ENCODE peak calls at places on chromosomes 12 and 14, in ten cellular contexts. C is esophagus squamous epithelium, V is uterus, T is heart left ventricle, N is IMR-90, Z is A549, U is prostate gland, S is spleen, G is body of pancreas, K is HCT116. F is an unnamed sample. For H3K4me1, the result is how much of the 10 kb centered on the place peaks cover.

GRCh38 chr12:111826316-111826715 is 15.7 kb upstream of the MAPKAPK5 start:
- DNase-seq in K (no peak), Z (no peak), U (no peak), C (no peak), N (no peak), V (no peak), S (no peak), G (no peak), T (no peak), F (no peak)

GRCh38 chr14:67757175-67757574 is 55.5 kb downstream of the RDH12 start:
- DNase-seq in T (no peak), N (no peak), S (no peak), U (no peak), Z (no peak), C (no peak), V (no peak), G (no peak), K (no peak), F (no peak)

GRCh38 chr12:125889742-125890141 is 824.5 kb downstream of the AACS start:
- DNase-seq in U (no peak), K (no peak), C (no peak), V (no peak), G (peak), Z (no peak), S (no peak), T (no peak), N (no peak), F (no peak)

GRCh38 chr14:44165286-44165685 is 341.8 kb downstream of the FSCB start:
- DNase-seq in G (no peak), T (no peak), V (no peak), C (no peak), K (no peak), Z (no peak), U (no peak), N (no peak), S (no peak), F (no peak)

GRCh38 chr12:1811281-1811947 is 9.0 kb upstream of the LRTM2 start:
- DNase-seq in N (peak), K (no peak), G (no peak), C (no peak), S (peak), T (no peak), Z (no peak), U (no peak), V (no peak), F (no peak)

GRCh38 chr12:94148841-94149780 is 734 bp downstream of the PLXNC1 start:
- DNase-seq in S (peak), T (peak), G (peak), C (no peak), U (no peak), Z (peak), K (no peak), V (no peak), N (peak), F (no peak)

GRCh38 chr14:65958664-65959562 is 527.3 kb upstream of the CCDC196 start:
- DNase-seq in T (no peak), N (peak), C (no peak), Z (peak), V (no peak), K (peak), S (no peak), U (no peak), G (no peak), F (no peak)

GRCh38 chr12:71772728-71773127 is 18.1 kb downstream of the RAB21 start:
- DNase-seq in Z (no peak), C (no peak), U (no peak), T (no peak), N (no peak), V (no peak), K (no peak), G (no peak), S (no peak), F (no peak)

GRCh38 chr12:4705824-4706223 is 14.4 kb upstream of the GALNT8 start:
- DNase-seq in Z (no peak), S (no peak), N (no peak), K (no peak), V (no peak), C (no peak), U (no peak), T (no peak), G (no peak), F (no peak)

GRCh38 chr12:80262372-80263170 is 163.2 kb downstream of the OTOGL start:
- DNase-seq in S (no peak), Z (no peak), G (no peak), K (no peak), U (no peak), N (peak), C (no peak), T (no peak), V (no peak), F (no peak)

GRCh38 chr12:75809745-75810144 is 221.8 kb downstream of the PHLDA1 start:
- DNase-seq in T (no peak), C (no peak), Z (no peak), U (no peak), V (no peak), N (no peak), K (no peak), S (no peak), G (no peak), F (no peak)

GRCh38 chr12:105948331-105948730 is 190.4 kb downstream of the NUAK1 start:
- DNase-seq in G (no peak), Z (no peak), N (peak), C (no peak), T (no peak), K (no peak), V (no peak), U (no peak), S (no peak), F (no peak)

GRCh38 chr14:37172936-37173613 is 669 bp upstream of the SLC25A21 start:
- DNase-seq in G (no peak), C (no peak), K (no peak), V (no peak), N (no peak), S (no peak), T (no peak), U (no peak), Z (no peak), F (no peak)

GRCh38 chr12:13941258-13942249 is 39.8 kb downstream of the GRIN2B start:
- DNase-seq in U (no peak), G (peak), V (no peak), K (peak), Z (peak), S (no peak), T (no peak), C (no peak), N (peak), F (no peak)

GRCh38 chr12:20370001-20370381 is 1.7 kb downstream of the PDE3A start:
- DNase-seq in C (no peak), Z (peak), K (no peak), N (no peak), S (peak), T (peak), G (peak), V (peak), U (peak), F (no peak)

GRCh38 chr12:68405292-68405900 is 73.2 kb upstream of the MDM1 start:
- DNase-seq in N (no peak), V (no peak), C (no peak), T (no peak), K (no peak), G (no peak), S (no peak), U (no peak), Z (no peak), F (no peak)

GRCh38 chr14:37399517-37399916 is 195.5 kb downstream of the FOXA1 start:
- DNase-seq in G (no peak), V (no peak), S (no peak), T (no peak), N (no peak), Z (no peak), K (no peak), U (no peak), C (no peak), F (no peak)

GRCh38 chr12:4858385-4858784 is 51.3 kb upstream of the KCNA1 start:
- DNase-seq in G (peak), V (no peak), Z (no peak), U (peak), S (no peak), T (no peak), N (no peak), C (no peak), K (no peak), F (no peak)

DNA sequence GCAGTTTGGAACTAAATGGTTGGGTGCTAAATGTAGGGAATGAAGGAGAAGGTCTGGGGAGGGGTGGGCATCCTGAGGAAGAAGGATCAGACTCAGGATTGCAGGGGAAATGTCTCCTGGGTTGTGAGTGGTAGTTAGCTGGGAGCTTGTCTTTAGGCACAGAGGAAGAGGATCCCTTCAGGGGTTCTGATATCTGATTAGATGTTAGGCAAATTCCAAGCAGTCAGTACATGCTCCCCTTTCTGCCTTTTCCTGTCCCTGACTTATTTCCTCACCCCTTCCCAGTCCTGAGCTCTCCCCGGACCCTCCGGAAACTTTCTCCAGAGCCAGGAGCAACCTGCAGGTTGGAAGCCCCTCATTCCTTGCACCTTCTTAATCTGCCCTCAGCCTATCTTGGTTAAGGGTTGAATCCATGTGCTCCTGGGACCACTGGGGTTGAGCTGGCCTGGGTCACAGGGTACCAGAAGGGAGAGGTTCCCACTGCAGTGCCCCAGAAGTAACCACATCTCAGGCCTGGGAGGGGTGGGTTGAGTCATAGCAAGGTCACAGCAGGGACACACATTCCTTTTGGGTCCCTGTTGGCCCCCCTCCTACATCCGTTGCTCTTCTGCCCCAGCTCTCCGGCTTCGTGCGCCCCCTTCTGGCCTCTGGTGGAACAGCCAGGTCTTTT is 1.6 kb downstream of the IGFBP6 start:
- DNase-seq in Z (peak), N (peak), S (peak), U (peak), V (peak), C (no peak), T (peak), K (peak), G (peak), F (peak)
- H3K4me3 ChIP-seq in Z (peak), N (peak), S (peak), U (peak), V (peak), C (no peak), T (peak), K (peak), G (no peak), F (peak)

DNA sequence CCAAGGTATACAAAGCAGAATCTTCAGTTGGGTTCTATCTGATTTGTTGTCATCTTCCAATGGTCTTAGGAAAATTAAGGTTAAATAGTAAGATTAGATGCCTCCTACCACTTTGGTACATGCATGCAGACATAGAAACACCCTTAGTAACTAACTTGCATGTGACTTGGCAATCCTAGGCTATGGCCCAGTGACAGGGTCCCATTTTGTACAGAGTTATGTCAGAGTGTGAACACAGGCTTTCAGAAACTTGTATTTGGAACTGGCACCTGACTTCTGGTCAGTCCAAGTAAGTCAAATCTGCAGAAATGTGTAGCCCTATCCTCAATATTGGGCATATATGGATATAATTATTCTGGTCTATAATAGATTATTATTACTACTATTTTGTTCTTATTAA is 53.1 kb downstream of the DAD1 start:
- DNase-seq in T (no peak), C (no peak), V (no peak), U (no peak), K (no peak), G (no peak), S (no peak), Z (no peak), N (no peak), F (no peak)
- TF ChIP-seq POLR2A in T (no peak), C (no peak), V (no peak), U (no peak), K (no peak), G (no peak), S (no peak), Z (no peak), N (no peak), F (no peak)

GRCh38 chr12:131116437-131117117 is 162.9 kb downstream of the ADGRD1 start:
- DNase-seq in V (peak), U (no peak), T (no peak), G (no peak), Z (peak), S (peak), K (no peak), C (no peak), N (no peak), F (peak)

GRCh38 chr12:131113562-131113961 is 159.9 kb downstream of the ADGRD1 start:
- DNase-seq in C (no peak), S (peak), Z (no peak), U (no peak), T (no peak), V (no peak), N (no peak), G (no peak), K (no peak), F (no peak)

GRCh38 chr12:131115766-131116165 is 162.1 kb downstream of the ADGRD1 start:
- DNase-seq in N (no peak), S (no peak), Z (no peak), T (no peak), V (no peak), U (no peak), C (no peak), K (no peak), G (no peak), F (no peak)

GRCh38 chr12:131114331-131114730 is 160.6 kb downstream of the ADGRD1 start:
- DNase-seq in N (no peak), C (no peak), K (no peak), Z (no peak), T (no peak), V (no peak), S (no peak), G (no peak), U (no peak), F (peak)

DNA sequence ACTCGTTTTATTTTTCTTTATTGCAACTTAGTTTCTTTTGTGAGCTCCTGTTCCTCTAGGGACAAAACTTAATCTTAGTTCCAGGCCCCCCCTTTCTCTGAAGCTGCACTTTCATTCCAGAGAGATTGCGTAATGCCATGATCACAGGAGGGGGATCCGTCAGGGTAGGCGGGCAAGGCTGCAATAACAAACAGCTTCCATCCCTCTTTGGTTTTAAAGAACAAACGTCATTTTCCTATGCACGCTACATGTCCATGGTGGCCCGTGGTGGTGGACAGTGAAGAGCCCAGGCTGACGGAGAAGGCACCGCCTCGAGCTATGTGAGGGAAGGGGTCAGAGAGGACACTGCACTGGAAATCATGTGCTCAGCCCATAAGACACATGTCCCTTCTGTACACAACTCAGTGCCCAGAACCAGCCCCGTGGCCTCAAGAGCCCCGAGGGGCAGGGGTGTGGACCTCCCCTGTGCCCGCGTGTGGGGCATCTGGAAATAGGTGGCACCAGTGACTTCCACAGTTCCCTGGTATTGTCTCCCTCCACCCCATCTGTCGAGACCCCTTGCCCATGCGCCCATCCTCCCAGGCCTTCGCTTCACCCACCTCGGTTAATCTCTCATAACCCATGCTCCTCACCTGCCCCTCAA is 161.4 kb downstream of the ADGRD1 start:
- DNase-seq in G (no peak), Z (no peak), C (no peak), T (no peak), S (peak), K (no peak), V (no peak), N (no peak), U (no peak), F (no peak)
- H3K4me1 ChIP-seq in G (under half), Z (under half), C (under half), T (under half), S (under half), K (under half), V (under half), N (under half), U (under half), F (under half)

GRCh38 chr12:119576915-119577314 is 16.7 kb upstream of the TMEM233 start:
- DNase-seq in U (no peak), T (no peak), K (no peak), S (no peak), V (no peak), C (no peak), Z (no peak), N (no peak), G (no peak), F (no peak)
- H3K4me3 ChIP-seq in U (no peak), T (no peak), K (no peak), S (no peak), V (no peak), C (no peak), Z (no peak), N (no peak), G (no peak), F (no peak)

F was measured in suprapubic skin.